ENCODE peak calls at places on chromosomes 13 and 19, in nine cellular contexts. I is PC-3, L is neural progenitor cell, N is mammary epithelial cell, A is endodermal cell, F is IMR-90, J is endothelial cell of umbilical vein, C is NT2/D1, K is SK-N-MC. E is an unnamed sample.

GRCh38 chr19:32599736-32600157 is 18.8 kb downstream of the PDCD5 start:
- DNase-seq in I (peak; percentile 55), L (peak; percentile 77), N (peak; percentile 23), A (peak; percentile 55), F (peak; percentile 69), J (peak; percentile 57), C (peak; percentile 15), K (peak; percentile 39), E (peak; percentile 74)

GRCh38 chr13:102870677-102871415 is 25.0 kb downstream of the ERCC5 start:
- DNase-seq in I (peak; percentile 63), L (peak; percentile 80), N (peak; percentile 41), A (peak; percentile 83), F (peak; percentile 65), J (peak; percentile 55), C (peak; percentile 39), K (peak; percentile 16), E (peak; percentile 74)

GRCh38 chr13:111912453-111912866 is 154.5 kb upstream of the SOX1 start:
- DNase-seq in I (no peak), L (no peak), N (no peak), A (peak; percentile 14), F (no peak), J (no peak), C (no peak), K (no peak), E (no peak)

GRCh38 chr13:49517461-49517860 is 21.7 kb downstream of the PHF11 start:
- DNase-seq in I (no peak), L (peak; percentile 56), N (no peak), A (peak; percentile 70), F (no peak), J (no peak), C (no peak), K (no peak), E (no peak)

GRCh38 chr13:32938907-32939306 is 77.3 kb upstream of the KL start:
- DNase-seq in I (peak; percentile 24), L (no peak), N (peak; percentile 50), A (no peak), F (peak; percentile 61), J (no peak), C (no peak), K (no peak), E (peak; percentile 55)

GRCh38 chr19:48746120-48746519 is 589 bp downstream of the IZUMO1 start:
- DNase-seq in I (no peak), L (no peak), N (no peak), A (no peak), F (no peak), J (no peak), C (no peak), K (no peak), E (no peak)

GRCh38 chr13:92677571-92677970 is 549.0 kb upstream of the GPC6 start:
- DNase-seq in I (no peak), L (peak; percentile 33), N (no peak), A (peak; percentile 66), F (no peak), J (no peak), C (no peak), K (no peak), E (no peak)

GRCh38 chr13:33727356-33728083 is 90.4 kb upstream of the RFC3 start:
- DNase-seq in I (no peak), L (no peak), N (no peak), A (no peak), F (no peak), J (no peak), C (no peak), K (no peak), E (no peak)

GRCh38 chr13:114185182-114185971 is 6.3 kb downstream of the CFAP97D2 start:
- DNase-seq in I (no peak), L (no peak), N (no peak), A (no peak), F (no peak), J (no peak), C (no peak), K (no peak), E (no peak)

GRCh38 chr13:19860884-19861655 is 2.4 kb downstream of the ZMYM5 start:
- DNase-seq in I (peak; percentile 93), L (peak; percentile 41), N (peak; percentile 89), A (peak; percentile 50), F (peak; percentile 73), J (peak; percentile 43), C (peak; percentile 5), K (no peak), E (peak; percentile 69)

GRCh38 chr13:46207828-46208227 is 3.9 kb upstream of the LRRC63 start:
- DNase-seq in I (no peak), L (peak; percentile 49), N (no peak), A (no peak), F (no peak), J (no peak), C (no peak), K (no peak), E (no peak)

GRCh38 chr13:44396963-44397580 is 23.4 kb downstream of the SERP2 start:
- DNase-seq in I (no peak), L (peak; percentile 88), N (no peak), A (peak; percentile 83), F (peak; percentile 26), J (no peak), C (no peak), K (no peak), E (peak; percentile 73)

GRCh38 chr13:26502826-26503225 is 54.7 kb upstream of the WASF3 start:
- DNase-seq in I (peak; percentile 10), L (peak; percentile 40), N (peak; percentile 72), A (peak; percentile 65), F (peak; percentile 96), J (peak; percentile 58), C (no peak), K (no peak), E (peak; percentile 68)

GRCh38 chr19:33201886-33202545 is 7.9 kb downstream of the LRP3 start:
- DNase-seq in I (no peak), L (no peak), N (no peak), A (no peak), F (no peak), J (no peak), C (no peak), K (no peak), E (no peak)

GRCh38 chr19:13097331-13098258 is 5.1 kb downstream of the LYL1 start:
- DNase-seq in I (no peak), L (peak; percentile 49), N (no peak), A (no peak), F (no peak), J (peak; percentile 52), C (no peak), K (no peak), E (no peak)

GRCh38 chr13:94480672-94481145 is 1.2 kb upstream of the DCT start:
- DNase-seq in I (no peak), L (no peak), N (peak; percentile 6), A (no peak), F (peak; percentile 20), J (no peak), C (no peak), K (peak; percentile 12), E (peak; percentile 49)

GRCh38 chr19:45364696-45365095 is 5.7 kb downstream of the ERCC2 start:
- DNase-seq in I (no peak), L (no peak), N (no peak), A (no peak), F (no peak), J (no peak), C (no peak), K (no peak), E (no peak)
- H3K9ac ChIP-seq in I (no peak overlapping the region), L (no peak overlapping the region), N (no peak overlapping the region), A (no peak overlapping the region), F (no peak overlapping the region), J (no peak overlapping the region), C (no peak overlapping the region), K (no peak overlapping the region), E (no peak overlapping the region)

DNA sequence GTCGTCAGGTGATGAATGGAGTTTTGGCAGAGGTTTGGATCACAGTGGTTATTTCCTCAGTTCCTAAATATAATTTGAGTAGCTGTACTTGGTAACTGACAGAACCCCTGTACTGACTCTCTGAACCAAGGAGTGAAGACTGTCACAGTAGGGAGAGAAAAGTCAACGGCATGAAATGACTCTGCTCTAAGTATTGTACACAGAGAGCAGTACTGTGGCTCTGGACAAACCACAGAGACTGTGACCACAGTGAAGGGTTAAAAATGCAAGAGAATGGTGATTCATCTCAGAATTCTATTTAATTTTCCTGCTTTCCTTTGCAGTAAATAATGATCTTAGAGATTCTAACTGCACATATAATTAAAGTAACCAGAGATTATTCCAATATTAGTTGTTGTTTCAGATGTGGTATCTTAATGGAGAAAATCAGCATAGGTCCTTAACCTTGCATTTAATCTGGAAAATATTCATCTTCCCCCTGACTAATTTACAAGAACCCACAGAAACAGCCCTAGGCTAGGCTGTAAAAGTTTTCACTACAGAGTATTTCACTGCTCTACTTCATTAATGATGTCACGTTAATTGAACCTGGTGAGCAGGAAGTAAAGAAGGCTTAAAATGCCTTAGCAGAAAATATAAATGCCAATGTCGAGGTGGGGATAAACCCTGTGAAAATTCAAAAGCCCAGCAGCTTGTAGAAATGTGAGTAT is 221.9 kb downstream of the LIG4 start:
- DNase-seq in I (peak; percentile 55), L (no peak), N (no peak), A (no peak), F (no peak), J (no peak), C (no peak), K (no peak), E (no peak)
- H3K9ac ChIP-seq in I (no peak overlapping the region), L (no peak overlapping the region), N (no peak overlapping the region), A (no peak overlapping the region), F (no peak overlapping the region), J (no peak overlapping the region), C (no peak overlapping the region), K (no peak overlapping the region), E (no peak overlapping the region)

GRCh38 chr19:38564981-38565685 is 52.6 kb downstream of the MAP4K1 start:
- DNase-seq in I (no peak), L (peak; percentile 41), N (no peak), A (peak; percentile 69), F (no peak), J (no peak), C (no peak), K (no peak), E (no peak)
- H3K9ac ChIP-seq in I (no peak overlapping the region), L (no peak overlapping the region), N (no peak overlapping the region), A (no peak overlapping the region), F (no peak overlapping the region), J (no peak overlapping the region), C (no peak overlapping the region), K (no peak overlapping the region), E (no peak overlapping the region)

GRCh38 chr19:1374250-1374577 is 9.5 kb upstream of the NDUFS7 start:
- DNase-seq in I (no peak), L (no peak), N (no peak), A (no peak), F (no peak), J (no peak), C (no peak), K (no peak), E (no peak)

GRCh38 chr19:1373042-1373533 is 10.6 kb upstream of the NDUFS7 start:
- DNase-seq in I (no peak), L (no peak), N (no peak), A (no peak), F (no peak), J (no peak), C (no peak), K (no peak), E (no peak)

GRCh38 chr19:1370579-1371361 is 12.9 kb upstream of the NDUFS7 start:
- DNase-seq in I (no peak), L (no peak), N (no peak), A (no peak), F (no peak), J (no peak), C (no peak), K (no peak), E (no peak)

GRCh38 chr19:1376415-1376805 is 7.3 kb upstream of the NDUFS7 start:
- DNase-seq in I (no peak), L (no peak), N (no peak), A (no peak), F (no peak), J (no peak), C (no peak), K (no peak), E (no peak)

GRCh38 chr19:1373534-1374249 is 10.0 kb upstream of the NDUFS7 start:
- DNase-seq in I (no peak), L (no peak), N (no peak), A (no peak), F (peak; percentile 66), J (no peak), C (no peak), K (no peak), E (peak; percentile 28)
- H3K9ac ChIP-seq in I (no peak overlapping the region), L (no peak overlapping the region), N (no peak overlapping the region), A (no peak overlapping the region), F (no peak overlapping the region), J (no peak overlapping the region), C (no peak overlapping the region), K (no peak overlapping the region), E (no peak overlapping the region)